ENCODE peak calls at places on chromosome 4, in four cellular contexts. O, S, A and H are unnamed samples.

GRCh38 chr4:8594097-8595038 is 1.8 kb downstream of the CPZ start:
- DNase-seq in S (peak), A (peak), O (no peak), H (peak)

GRCh38 chr4:113555868-113556267 is 205.7 kb downstream of the CAMK2D start:
- DNase-seq in O (peak), S (peak), A (no peak), H (no peak)

GRCh38 chr4:69098470-69098869 is 2.2 kb downstream of the UGT2B7 start:
- DNase-seq in O (no peak), S (no peak), A (no peak), H (no peak)

GRCh38 chr4:141056473-141056872 is 76.8 kb downstream of the RNF150 start:
- DNase-seq in O (no peak), A (no peak), S (no peak), H (no peak)

GRCh38 chr4:165398570-165398969 is 19.8 kb downstream of the CPE start:
- DNase-seq in O (no peak), S (no peak), A (no peak), H (peak)

GRCh38 chr4:114734581-114734980 is 136.0 kb downstream of the UGT8 start:
- DNase-seq in A (no peak), S (no peak), O (no peak), H (peak)

GRCh38 chr4:10442976-10443375 is 14.2 kb downstream of the ZNF518B start:
- DNase-seq in O (no peak), S (no peak), A (no peak), H (no peak)

GRCh38 chr4:86450861-86451260 is 91.0 kb upstream of the MAPK10 start:
- DNase-seq in S (no peak), A (no peak), O (no peak), H (no peak)

GRCh38 chr4:41319553-41319952 is 62.8 kb downstream of the UCHL1 start:
- DNase-seq in O (no peak), S (no peak), A (no peak), H (no peak)

GRCh38 chr4:141860974-141861373 is 224.6 kb downstream of the IL15 start:
- DNase-seq in A (no peak), O (no peak), S (no peak), H (no peak)

DNA sequence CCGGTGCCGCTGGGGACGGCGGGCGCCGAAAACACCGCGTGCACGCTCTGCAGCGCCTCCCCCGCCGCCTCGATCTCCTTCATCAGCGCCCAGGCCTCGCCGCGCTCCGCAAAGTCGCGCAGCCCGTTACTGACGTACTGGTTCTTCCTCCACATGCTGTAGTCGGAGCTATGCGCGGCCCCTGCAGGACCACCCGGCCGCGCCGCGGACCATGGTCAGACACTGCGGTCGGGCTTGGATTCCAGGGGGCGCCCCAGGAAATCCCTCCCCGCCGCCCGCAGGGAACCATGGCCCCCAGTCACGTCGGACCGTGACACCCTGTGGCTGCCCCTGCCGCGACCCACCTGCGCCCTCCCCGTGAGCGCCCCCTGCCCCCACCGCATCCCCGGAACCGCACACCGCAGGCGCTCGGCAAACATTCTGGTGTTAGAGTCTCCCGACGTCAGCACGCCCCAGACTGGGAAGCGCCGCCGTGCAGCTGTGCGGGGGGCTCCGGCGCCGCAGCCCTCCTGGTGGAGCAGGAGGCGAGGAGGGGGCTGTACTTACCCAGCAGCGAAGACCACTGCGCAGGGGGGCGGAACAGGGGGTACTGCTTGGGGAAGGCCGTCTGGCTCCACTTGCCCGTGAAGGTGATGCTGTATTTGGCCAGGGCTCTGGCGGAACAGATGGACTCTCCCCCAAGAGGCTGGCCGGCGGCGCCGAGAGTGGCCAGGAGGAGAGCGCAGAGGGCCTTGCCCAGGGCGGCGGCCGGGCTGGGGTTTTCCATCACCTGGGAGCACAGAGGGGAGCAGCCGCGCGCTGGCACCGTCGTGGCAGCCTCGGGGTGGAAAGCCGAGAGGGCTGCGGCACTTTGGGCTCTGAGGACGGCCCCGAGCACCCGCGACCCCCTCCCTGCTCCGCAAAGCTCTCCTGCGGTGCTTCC is 816 bp downstream of the SPON2 start:
- DNase-seq in O (peak), A (no peak), S (peak), H (no peak)
- H3K4me3 ChIP-seq in O (peak), A (peak), S (no peak), H (peak)

GRCh38 chr4:24897639-24898038 is 15.2 kb downstream of the CCDC149 start:
- DNase-seq in S (no peak), O (no peak), A (no peak), H (no peak)
- TF ChIP-seq CTCF in S (no peak), O (no peak), A (no peak), H (no peak)

GRCh38 chr4:124202106-124202505 is 510.4 kb downstream of the ANKRD50 start:
- DNase-seq in O (no peak), S (no peak), A (no peak), H (peak)
- H3K4me3 ChIP-seq in O (no peak), S (no peak), A (no peak), H (no peak)

GRCh38 chr4:98150092-98150761 is 7.0 kb upstream of the STPG2 start:
- DNase-seq in A (no peak), S (no peak), O (no peak), H (peak)

GRCh38 chr4:98148856-98149255 is 5.6 kb upstream of the STPG2 start:
- DNase-seq in S (no peak), A (no peak), O (no peak), H (no peak)

GRCh38 chr4:98151145-98151929 is 8.1 kb upstream of the STPG2 start:
- DNase-seq in O (no peak), A (no peak), S (no peak), H (no peak)
- TF ChIP-seq CTCF in O (no peak), A (no peak), S (no peak), H (no peak)

GRCh38 chr4:121952290-121952689 is 430 bp upstream of the TRPC3 start:
- DNase-seq in O (no peak), S (no peak), A (no peak), H (no peak)
- H3K4me3 ChIP-seq in O (peak), S (no peak), A (peak), H (peak)

GRCh38 chr4:145231906-145232700 is 51.7 kb upstream of the OTUD4 start:
- DNase-seq in S (no peak), O (no peak), A (peak), H (peak)

GRCh38 chr4:145230726-145231125 is 50.3 kb upstream of the OTUD4 start:
- DNase-seq in A (peak), O (no peak), S (no peak), H (peak)

GRCh38 chr4:145234086-145234694 is 53.8 kb upstream of the OTUD4 start:
- DNase-seq in A (no peak), O (no peak), S (no peak), H (peak)
- TF ChIP-seq CTCF in A (peak), O (peak), S (peak), H (peak)

GRCh38 chr4:61376301-61376700 is 176.2 kb downstream of the ADGRL3 start:
- DNase-seq in S (no peak), O (no peak), A (no peak), H (no peak)
- H3K4me3 ChIP-seq in S (no peak), O (no peak), A (no peak), H (no peak)

DNA sequence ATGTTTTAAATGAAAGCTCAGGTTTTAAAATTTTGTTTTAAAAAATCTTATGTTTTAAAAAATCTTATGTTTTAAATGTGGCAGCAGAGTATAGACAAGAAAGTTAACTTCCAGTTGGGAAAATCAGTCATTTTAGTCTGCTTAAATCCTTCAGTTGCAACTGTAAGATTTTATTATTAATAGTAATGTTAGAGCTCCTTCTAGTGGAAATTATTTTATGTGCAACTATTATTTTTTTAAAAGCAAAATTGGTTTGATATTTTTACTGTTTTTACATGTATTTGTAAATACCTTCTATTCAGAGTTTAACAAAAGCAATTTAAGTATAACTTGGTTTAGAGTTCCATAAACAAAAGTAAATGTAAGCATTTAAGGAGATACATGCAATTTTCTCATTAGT is 8.5 kb upstream of the NUDT6 start:
- DNase-seq in S (no peak), O (no peak), A (no peak), H (peak)
- TF ChIP-seq CTCF in S (peak), O (peak), A (no peak), H (peak)

DNA sequence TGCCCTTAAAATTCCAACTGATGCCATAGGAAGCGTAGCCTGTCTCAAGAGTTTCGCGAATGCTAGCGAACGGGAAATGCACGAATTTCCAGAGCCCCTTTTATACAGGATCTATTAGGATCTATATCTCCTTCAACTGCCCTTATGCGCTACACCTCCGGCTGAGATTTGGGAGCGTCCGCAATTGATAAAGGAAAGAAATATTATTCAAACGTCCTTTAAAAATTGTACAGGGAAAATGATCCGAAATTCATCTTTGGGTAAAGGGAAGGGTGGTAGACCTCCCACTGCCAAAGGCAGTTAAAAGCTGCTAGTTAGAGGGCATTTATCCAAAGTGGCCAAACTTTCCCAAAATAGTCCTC is 609 bp downstream of the NR3C2 start:
- DNase-seq in A (no peak), O (no peak), S (no peak), H (no peak)
- H3K4me3 ChIP-seq in A (peak), O (peak), S (peak), H (peak)